ENCODE peak calls at places on chromosomes 1 and 21, in seven cellular contexts. V, W, E, P, X, F and D are unnamed samples.
A peak's percentile ranks its signal among the peaks of the same experiment; 100 is the strongest.

GRCh38 chr21:17191346-17191993 is 321.4 kb upstream of the CXADR start:
- DNase-seq in V (no peak), W (no peak), E (no peak), P (no peak), X (no peak), F (no peak), D (no peak)

GRCh38 chr1:30083800-30084464 is 639.5 kb downstream of the MATN1 start:
- DNase-seq in V (no peak), W (no peak), E (no peak), P (peak; percentile 10), X (no peak), F (no peak), D (peak; percentile 62)

GRCh38 chr1:9261496-9261895 is 26.9 kb downstream of the H6PD start:
- DNase-seq in V (no peak), W (no peak), E (no peak), P (no peak), X (no peak), F (no peak), D (no peak)

GRCh38 chr1:226563666-226564065 is 15.1 kb downstream of the STUM start:
- DNase-seq in V (no peak), W (no peak), E (no peak), P (no peak), X (no peak), F (no peak), D (no peak)

GRCh38 chr1:116453906-116454305 is 80.9 kb downstream of the ATP1A1 start:
- DNase-seq in V (no peak), W (no peak), E (no peak), P (no peak), X (no peak), F (no peak), D (no peak)

GRCh38 chr1:25914074-25914995 is 8.1 kb upstream of the STMN1 start:
- DNase-seq in V (no peak), W (no peak), E (no peak), P (no peak), X (no peak), F (no peak), D (no peak)

GRCh38 chr1:23720256-23720995 is 22.8 kb upstream of the ELOA start:
- DNase-seq in V (peak; percentile 84), W (peak; percentile 34), E (peak; percentile 28), P (no peak), X (no peak), F (peak; percentile 73), D (no peak)

GRCh38 chr1:28249013-28249870 is 10.1 kb upstream of the SESN2 start:
- DNase-seq in V (peak; percentile 60), W (no peak), E (no peak), P (peak; percentile 35), X (no peak), F (peak; percentile 39), D (peak; percentile 87)

GRCh38 chr1:84674021-84674420 is 16.2 kb downstream of the SSX2IP start:
- DNase-seq in V (no peak), W (no peak), E (no peak), P (no peak), X (no peak), F (no peak), D (no peak)

GRCh38 chr1:209545423-209545822 is 38.1 kb upstream of the CAMK1G start:
- DNase-seq in V (no peak), W (no peak), E (no peak), P (no peak), X (no peak), F (no peak), D (no peak)

GRCh38 chr1:202713110-202713509 is 2.9 kb upstream of the SYT2 start:
- DNase-seq in V (no peak), W (no peak), E (no peak), P (peak; percentile 10), X (no peak), F (no peak), D (no peak)

GRCh38 chr21:42161957-42162681 is 56.8 kb upstream of the ABCG1 start:
- DNase-seq in V (no peak), W (peak; percentile 49), E (no peak), P (no peak), X (no peak), F (no peak), D (no peak)

GRCh38 chr1:244454412-244454811 is 2.7 kb upstream of the ADSS2 start:
- DNase-seq in V (no peak), W (no peak), E (no peak), P (no peak), X (no peak), F (no peak), D (no peak)

GRCh38 chr1:46757256-46757955 is 38.5 kb upstream of the EFCAB14 start:
- DNase-seq in V (no peak), W (no peak), E (no peak), P (no peak), X (no peak), F (no peak), D (no peak)

GRCh38 chr1:150912623-150913022 is 13.5 kb upstream of the SETDB1 start:
- DNase-seq in V (no peak), W (no peak), E (no peak), P (no peak), X (no peak), F (no peak), D (no peak)

GRCh38 chr1:84433253-84434080 is 35.2 kb downstream of the DNASE2B start:
- DNase-seq in V (peak; percentile 27), W (peak; percentile 40), E (peak; percentile 57), P (peak; percentile 77), X (peak; percentile 24), F (peak; percentile 26), D (peak; percentile 59)

GRCh38 chr1:3536796-3537195 is 74.5 kb downstream of the MEGF6 start:
- DNase-seq in V (no peak), W (no peak), E (no peak), P (no peak), X (no peak), F (no peak), D (no peak)

GRCh38 chr1:229836324-229836723 is 210.3 kb downstream of the URB2 start:
- DNase-seq in V (no peak), W (no peak), E (no peak), P (no peak), X (no peak), F (no peak), D (no peak)

GRCh38 chr1:166914111-166914510 is 38.0 kb upstream of the TADA1 start:
- DNase-seq in V (no peak), W (no peak), E (no peak), P (no peak), X (no peak), F (no peak), D (no peak)

GRCh38 chr1:183484254-183484653 is 12.0 kb downstream of the SMG7 start:
- DNase-seq in V (no peak), W (no peak), E (no peak), P (no peak), X (no peak), F (no peak), D (no peak)

GRCh38 chr1:15736666-15737229 is 690 bp downstream of the SLC25A34 start:
- DNase-seq in V (no peak), W (no peak), E (no peak), P (no peak), X (no peak), F (no peak), D (no peak)

GRCh38 chr1:15229569-15230170 is 17.4 kb upstream of the FHAD1 start:
- DNase-seq in V (no peak), W (no peak), E (no peak), P (no peak), X (no peak), F (no peak), D (no peak)

GRCh38 chr1:170369000-170369399 is 163.0 kb upstream of the GORAB start:
- DNase-seq in V (no peak), W (no peak), E (no peak), P (no peak), X (no peak), F (no peak), D (no peak)

GRCh38 chr1:27521336-27522147 is 31.6 kb upstream of the WASF2 start:
- DNase-seq in V (no peak), W (no peak), E (peak; percentile 54), P (no peak), X (no peak), F (no peak), D (no peak)

GRCh38 chr1:205199090-205199930 is 12.2 kb downstream of the DSTYK start:
- DNase-seq in V (no peak), W (no peak), E (no peak), P (no peak), X (no peak), F (no peak), D (no peak)

GRCh38 chr21:41932576-41933258 is 21.1 kb downstream of the C2CD2 start:
- DNase-seq in V (no peak), W (no peak), E (no peak), P (no peak), X (peak; percentile 55), F (no peak), D (peak; percentile 71)

GRCh38 chr1:8157765-8158164 is 131.7 kb upstream of the ERRFI1 start:
- DNase-seq in V (no peak), W (no peak), E (no peak), P (no peak), X (no peak), F (no peak), D (no peak)

GRCh38 chr1:25030674-25031589 is 100.9 kb upstream of the RUNX3 start:
- DNase-seq in V (peak; percentile 84), W (peak; percentile 67), E (peak; percentile 64), P (no peak), X (no peak), F (peak; percentile 86), D (no peak)

GRCh38 chr21:35838987-35839763 is 221.2 kb downstream of the SETD4 start:
- DNase-seq in V (no peak), W (no peak), E (no peak), P (no peak), X (no peak), F (no peak), D (no peak)

GRCh38 chr1:41696381-41696780 is 211.9 kb upstream of the EDN2 start:
- DNase-seq in V (no peak), W (no peak), E (no peak), P (no peak), X (no peak), F (no peak), D (no peak)

GRCh38 chr1:224430511-224431113 is 4.0 kb downstream of the WDR26 start:
- DNase-seq in V (peak; percentile 15), W (peak; percentile 54), E (peak; percentile 36), P (peak; percentile 41), X (no peak), F (peak; percentile 20), D (peak; percentile 53)

GRCh38 chr1:160410412-160411005 is 10.1 kb downstream of the VANGL2 start:
- DNase-seq in V (no peak), W (no peak), E (no peak), P (no peak), X (no peak), F (no peak), D (no peak)

GRCh38 chr1:169003864-169004516 is 102.5 kb upstream of the ATP1B1 start:
- DNase-seq in V (no peak), W (no peak), E (no peak), P (no peak), X (no peak), F (no peak), D (peak; percentile 66)

GRCh38 chr1:1835546-1835945 is 55.3 kb downstream of the GNB1 start:
- DNase-seq in V (no peak), W (no peak), E (no peak), P (no peak), X (no peak), F (no peak), D (no peak)

GRCh38 chr1:51870603-51871350 is 7.8 kb downstream of the NRDC start:
- DNase-seq in V (no peak), W (no peak), E (no peak), P (no peak), X (no peak), F (no peak), D (no peak)